ENCODE peak calls at places on chromosomes 6 and 20, in four cellular contexts. Z is AG08396, Y is HT-29, X is pancreas. Q is an unnamed sample.

GRCh38 chr20:62542862-62543261 is 67.1 kb upstream of the GATA5 start:
- DNase-seq in X (no peak), Y (no peak), Z (no peak), Q (no peak)

GRCh38 chr20:43975096-43975768 is 60.6 kb downstream of the TOX2 start:
- DNase-seq in Z (peak), Y (no peak), X (no peak), Q (peak)

GRCh38 chr20:32052090-32052791 is at the start of gene HCK:
- DNase-seq in Z (no peak), Y (no peak), X (no peak), Q (no peak)

GRCh38 chr20:38870733-38871559 is 55.3 kb upstream of the FAM83D start:
- DNase-seq in Y (no peak), Z (no peak), X (no peak), Q (no peak)

GRCh38 chr20:63116412-63117106 is 99.4 kb downstream of the YTHDF1 start:
- DNase-seq in Y (peak), X (no peak), Z (peak), Q (peak)

GRCh38 chr20:7031222-7031621 is 263.7 kb downstream of the BMP2 start:
- DNase-seq in X (no peak), Z (no peak), Y (no peak), Q (no peak)

GRCh38 chr20:52676282-52676995 is 295.7 kb upstream of the TSHZ2 start:
- DNase-seq in Z (no peak), Y (no peak), X (no peak), Q (no peak)

GRCh38 chr6:145254649-145255401 is 480.5 kb downstream of the EPM2A start:
- DNase-seq in Y (no peak), X (no peak), Z (no peak), Q (no peak)

GRCh38 chr6:136069119-136069518 is 181.0 kb downstream of the MTFR2 start:
- DNase-seq in Y (no peak), X (no peak), Z (peak), Q (peak)

GRCh38 chr6:17281100-17281496 is at the start of gene RBM24:
- DNase-seq in Y (no peak), X (peak), Z (peak), Q (peak)

Q was measured in HTR-8/SVneo.